ENCODE peak calls at places on chromosomes 1 and 21, in four cellular contexts. M is WTC11, P is K562, G is SK-N-SH. K is an unnamed sample.

GRCh38 chr1:229514578-229515275 is 6.6 kb upstream of the NUP133 start:
- DNase-seq in G (peak; percentile 66), M (peak; percentile 59), P (peak; percentile 85), K (peak; percentile 57)

GRCh38 chr1:163155606-163156005 is 47.1 kb downstream of the RGS5 start:
- DNase-seq in P (no peak), G (no peak), M (peak; percentile 13), K (no peak)

GRCh38 chr21:46006547-46007497 is 25.3 kb downstream of the COL6A1 start:
- DNase-seq in P (no peak), G (peak; percentile 22), M (peak; percentile 11), K (no peak)

GRCh38 chr1:67956096-67956495 is 94.3 kb downstream of the DIRAS3 start:
- DNase-seq in G (no peak), M (no peak), P (no peak), K (no peak)

GRCh38 chr1:222204475-222204874 is 343.4 kb downstream of the HHIPL2 start:
- DNase-seq in P (no peak), M (no peak), G (no peak), K (no peak)

GRCh38 chr1:39896909-39897685 is 4.6 kb downstream of the MYCL start:
- DNase-seq in P (peak; percentile 39), G (no peak), M (no peak), K (no peak)

GRCh38 chr1:247112479-247112781 is 8.3 kb upstream of the ZNF669 start:
- DNase-seq in M (no peak), G (no peak), P (no peak), K (no peak)

GRCh38 chr1:162678439-162678838 is 46.2 kb downstream of the DDR2 start:
- DNase-seq in G (no peak), M (no peak), P (no peak), K (no peak)

GRCh38 chr1:50271337-50271736 is 151.9 kb downstream of the DMRTA2 start:
- DNase-seq in P (no peak), G (peak; percentile 80), M (no peak), K (no peak)

GRCh38 chr1:184387871-184388670 is 1.2 kb downstream of the C1orf21 start:
- DNase-seq in P (no peak), G (peak; percentile 40), M (no peak), K (no peak)

GRCh38 chr1:53580009-53580400 is 120.8 kb downstream of the DMRTB1 start:
- DNase-seq in M (no peak), G (no peak), P (no peak), K (no peak)

GRCh38 chr1:31531177-31532000 is 44.9 kb upstream of the TINAGL1 start:
- DNase-seq in G (peak; percentile 66), M (no peak), P (no peak), K (no peak)

GRCh38 chr1:234972411-234973191 is 156.0 kb downstream of the TOMM20 start:
- DNase-seq in M (no peak), G (no peak), P (no peak), K (no peak)

GRCh38 chr1:202126426-202126825 is 3.7 kb downstream of the GPR37L1 start:
- DNase-seq in P (no peak), G (no peak), M (no peak), K (no peak)

GRCh38 chr1:42888013-42888633 is 41.7 kb downstream of the ZNF691 start:
- DNase-seq in M (no peak), G (peak; percentile 12), P (no peak), K (no peak)

GRCh38 chr1:115429242-115429641 is 91.2 kb upstream of the NGF start:
- DNase-seq in P (no peak), M (no peak), G (no peak), K (no peak)

GRCh38 chr1:34549199-34549598 is 205.6 kb upstream of the GJB5 start:
- DNase-seq in M (peak; percentile 80), P (peak; percentile 42), G (no peak), K (peak; percentile 13)

GRCh38 chr21:17506936-17507335 is 5.9 kb upstream of the CXADR start:
- DNase-seq in G (no peak), P (no peak), M (no peak), K (no peak)

GRCh38 chr21:37146320-37147225 is 73.5 kb downstream of the TTC3 start:
- DNase-seq in P (no peak), G (no peak), M (no peak), K (no peak)

GRCh38 chr21:25887646-25888321 is 153.0 kb downstream of the GABPA start:
- DNase-seq in P (no peak), G (no peak), M (no peak), K (no peak)

GRCh38 chr1:116514708-116515525 is 55.9 kb downstream of the CD58 start:
- DNase-seq in M (no peak), P (no peak), G (no peak), K (no peak)

GRCh38 chr1:93354749-93355148 is 9.0 kb downstream of the DR1 start:
- DNase-seq in M (no peak), G (no peak), P (no peak), K (no peak)

GRCh38 chr1:87518794-87519193 is 190.1 kb downstream of the LMO4 start:
- DNase-seq in G (no peak), P (no peak), M (no peak), K (no peak)

GRCh38 chr1:237901284-237901870 is 10.7 kb upstream of the ZP4 start:
- DNase-seq in G (peak; percentile 44), P (peak; percentile 2), M (peak; percentile 13), K (no peak)

GRCh38 chr1:95572002-95572401 is 338.0 kb downstream of the RWDD3 start:
- DNase-seq in G (peak; percentile 9), M (no peak), P (no peak), K (no peak)

GRCh38 chr1:26723013-26723991 is 27.5 kb downstream of the ARID1A start:
- DNase-seq in M (peak; percentile 72), P (peak; percentile 99), G (peak; percentile 86), K (no peak)

GRCh38 chr1:50783286-50783685 is 176.8 kb downstream of the FAF1 start:
- DNase-seq in G (no peak), P (no peak), M (no peak), K (no peak)

GRCh38 chr1:92989936-92990582 is 28.8 kb upstream of the DIPK1A start:
- DNase-seq in G (no peak), P (peak; percentile 23), M (no peak), K (no peak)

GRCh38 chr1:31372961-31373896 is at the start of gene FABP3:
- DNase-seq in G (peak; percentile 68), M (peak; percentile 95), P (peak; percentile 86), K (peak; percentile 91)

GRCh38 chr1:43573066-43573799 is 42.5 kb downstream of the PTPRF start:
- DNase-seq in P (no peak), G (no peak), M (no peak), K (no peak)

GRCh38 chr1:150085406-150085805 is 17.8 kb downstream of the VPS45 start:
- DNase-seq in M (no peak), P (no peak), G (no peak), K (no peak)

GRCh38 chr1:41455479-41456271 is 28.8 kb downstream of the EDN2 start:
- DNase-seq in M (no peak), P (no peak), G (peak; percentile 92), K (no peak)

GRCh38 chr1:220717800-220718640 is 27.9 kb downstream of the C1orf115 start:
- DNase-seq in P (no peak), G (no peak), M (no peak), K (no peak)

GRCh38 chr1:225254676-225255075 is 173.2 kb downstream of the LBR start:
- DNase-seq in M (no peak), P (no peak), G (no peak), K (no peak)

GRCh38 chr1:25616932-25617625 is 488 bp downstream of the MAN1C1 start:
- DNase-seq in P (no peak), G (peak; percentile 70), M (peak; percentile 29), K (no peak)

GRCh38 chr1:11673089-11673769 is 7.7 kb downstream of the MAD2L2 start:
- DNase-seq in P (no peak), G (no peak), M (no peak), K (no peak)

GRCh38 chr1:203593723-203594122 is 32.9 kb upstream of the ATP2B4 start:
- DNase-seq in G (no peak), P (peak; percentile 42), M (peak; percentile 55), K (no peak)

GRCh38 chr1:30043731-30044408 is 679.5 kb downstream of the MATN1 start:
- DNase-seq in M (no peak), G (no peak), P (no peak), K (no peak)

GRCh38 chr1:95809391-95809790 is 575.4 kb downstream of the RWDD3 start:
- DNase-seq in G (no peak), M (no peak), P (no peak), K (no peak)

DNA sequence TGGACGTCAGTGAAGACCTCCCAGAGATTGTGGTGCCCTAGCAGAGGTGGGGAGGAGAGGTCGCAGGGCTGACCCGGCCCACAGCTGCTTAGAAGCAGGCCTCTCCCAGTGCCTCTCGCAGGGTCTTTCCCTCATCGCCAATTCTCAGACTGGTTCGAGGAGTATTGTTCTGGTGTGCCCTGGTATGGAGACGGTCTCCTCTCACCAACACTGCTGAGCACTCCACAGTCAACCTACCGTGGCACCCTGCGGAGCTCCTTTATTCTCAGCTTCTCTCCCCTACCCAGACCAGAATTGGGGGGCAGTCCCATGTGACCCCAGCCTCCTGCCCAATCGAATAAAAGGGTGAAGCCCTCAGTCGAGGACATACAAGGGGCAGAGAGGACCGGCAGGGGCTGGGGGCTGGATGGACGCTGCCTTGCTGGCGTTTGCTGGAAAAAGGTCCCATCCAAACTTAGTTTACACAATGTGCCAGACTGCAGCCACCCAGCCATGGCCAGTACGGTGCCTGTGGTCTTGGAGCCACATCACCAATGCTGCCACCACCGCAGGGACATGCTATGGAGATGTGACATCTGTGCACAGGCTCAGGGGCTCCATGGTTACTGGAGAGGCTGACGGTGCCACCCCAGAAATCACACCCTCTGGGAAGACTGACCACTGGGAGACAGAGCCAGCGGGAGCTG is 80.8 kb downstream of the STUM start:
- DNase-seq in G (no peak), P (no peak), M (no peak), K (no peak)
- TF ChIP-seq TEAD4 in G (no peak), P (no peak), M (no peak), K (no peak)

DNA sequence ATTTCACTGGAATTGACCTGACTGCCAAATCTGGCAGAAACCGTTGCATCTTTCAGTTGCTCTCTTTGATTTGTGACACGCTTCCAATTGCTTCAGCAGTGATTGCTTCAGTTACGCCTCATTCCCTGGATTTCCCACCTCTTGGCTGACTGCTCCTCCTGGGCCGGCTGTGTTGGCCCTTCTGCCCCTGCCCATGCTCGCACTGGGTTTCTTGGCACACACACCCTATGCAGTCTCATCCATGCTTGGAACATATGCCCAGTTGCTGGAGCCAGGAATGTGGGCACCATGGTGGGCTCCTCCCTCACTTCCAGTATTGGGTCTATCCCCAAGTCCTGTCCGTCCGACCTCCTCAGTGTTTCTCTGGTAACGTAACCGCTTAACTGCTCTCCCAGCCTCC is 2.2 kb upstream of the ZBTB21 start:
- DNase-seq in M (no peak), P (no peak), G (no peak), K (no peak)
- TF ChIP-seq TEAD4 in M (no peak), P (no peak), G (no peak), K (no peak)

GRCh38 chr1:86429122-86429725 is 5.3 kb downstream of the CLCA2 start:
- DNase-seq in G (no peak), P (no peak), M (no peak), K (no peak)
- TF ChIP-seq TEAD4 in G (no peak), P (no peak), M (no peak), K (no peak)

GRCh38 chr1:171446396-171446795 is 38.9 kb upstream of the PRRC2C start:
- DNase-seq in G (no peak), P (no peak), M (no peak), K (no peak)

GRCh38 chr1:171438441-171438840 is 46.9 kb upstream of the PRRC2C start:
- DNase-seq in M (no peak), G (no peak), P (no peak), K (no peak)

GRCh38 chr1:171441278-171441677 is 44.1 kb upstream of the PRRC2C start:
- DNase-seq in M (no peak), G (no peak), P (no peak), K (no peak)
- TF ChIP-seq TEAD4 in M (no peak), G (no peak), P (no peak), K (no peak)

K was measured in H1.